ENCODE peak calls at places on chromosomes 6 and 20, in five cellular contexts. E is body of pancreas, W is Peyer's patch, A is transverse colon, T is IMR-90. X is an unnamed sample.

GRCh38 chr6:166415306-166415705 is 32.6 kb upstream of the MPC1 start:
- DNase-seq in A (peak), T (no peak), W (no peak), E (no peak), X (no peak)

GRCh38 chr6:142885182-142885867 is 59.7 kb downstream of the HIVEP2 start:
- DNase-seq in T (peak), A (peak), W (no peak), E (peak), X (no peak)

GRCh38 chr6:116374586-116374985 is 3.8 kb downstream of the DSE start:
- DNase-seq in A (no peak), T (no peak), E (no peak), W (no peak), X (no peak)

GRCh38 chr6:33320315-33321181 is 3.0 kb upstream of the ZBTB22 start:
- DNase-seq in E (peak), T (peak), W (no peak), A (peak), X (peak)

GRCh38 chr6:157995458-157995857 is 13.8 kb downstream of the SYNJ2 start:
- DNase-seq in T (no peak), W (no peak), E (no peak), A (no peak), X (no peak)

GRCh38 chr6:2275207-2275891 is 29.9 kb upstream of the GMDS start:
- DNase-seq in E (no peak), A (no peak), T (peak), W (no peak), X (no peak)

GRCh38 chr6:33160728-33161323 is 31.4 kb downstream of the COL11A2 start:
- DNase-seq in W (peak), A (peak), T (peak), E (no peak), X (peak)

GRCh38 chr6:43768983-43769525 is 957 bp upstream of the VEGFA start:
- DNase-seq in W (no peak), A (no peak), E (no peak), T (peak), X (peak)

GRCh38 chr20:57996465-57996864 is 232.0 kb downstream of the ANKRD60 start:
- DNase-seq in E (no peak), T (no peak), W (peak), A (no peak), X (no peak)

GRCh38 chr6:75143186-75143585 is 62.7 kb downstream of the COL12A1 start:
- DNase-seq in E (no peak), T (peak), A (no peak), W (no peak), X (no peak)

GRCh38 chr6:166402582-166403277 is 20.0 kb upstream of the MPC1 start:
- DNase-seq in T (peak), E (no peak), A (no peak), W (no peak), X (no peak)

GRCh38 chr20:45779011-45779915 is 12.4 kb downstream of the WFDC3 start:
- DNase-seq in W (peak), E (peak), A (peak), T (peak), X (peak)

GRCh38 chr6:4369616-4370015 is 234.2 kb upstream of the ECI2 start:
- DNase-seq in A (no peak), T (peak), E (no peak), W (no peak), X (peak)

GRCh38 chr6:126600258-126600916 is 260.5 kb downstream of the CENPW start:
- DNase-seq in A (no peak), T (peak), E (no peak), W (no peak), X (no peak)

GRCh38 chr6:47004458-47004857 is 37.7 kb downstream of the ADGRF1 start:
- DNase-seq in E (no peak), T (no peak), W (no peak), A (no peak), X (no peak)

GRCh38 chr6:142735182-142735581 is 209.8 kb downstream of the HIVEP2 start:
- DNase-seq in T (peak), W (no peak), A (no peak), E (no peak), X (no peak)

GRCh38 chr20:62642666-62643520 is 590 bp downstream of the SLCO4A1 start:
- DNase-seq in A (peak), T (peak), W (peak), E (peak), X (no peak)

GRCh38 chr6:131631625-131632284 is 3.7 kb upstream of the MED23 start:
- DNase-seq in A (no peak), W (no peak), T (no peak), E (no peak), X (no peak)

GRCh38 chr6:31354788-31355539 is 2.0 kb downstream of the HLA-B start:
- DNase-seq in A (no peak), T (no peak), E (no peak), W (no peak), X (no peak)

GRCh38 chr6:83812595-83812994 is 40.6 kb upstream of the RIPPLY2 start:
- DNase-seq in A (no peak), W (no peak), E (no peak), T (no peak), X (no peak)

GRCh38 chr6:149317656-149318571 is at the start of gene TAB2:
- DNase-seq in E (peak), T (no peak), W (no peak), A (peak), X (peak)

GRCh38 chr20:33099842-33100538 is 20.5 kb downstream of the BPIFB4 start:
- DNase-seq in W (no peak), A (no peak), T (no peak), E (no peak), X (no peak)

GRCh38 chr20:38227578-38228360 is 32.8 kb downstream of the KIAA1755 start:
- DNase-seq in E (no peak), T (no peak), W (no peak), A (no peak), X (no peak)

GRCh38 chr6:167090171-167090570 is 32.7 kb upstream of the CCR6 start:
- DNase-seq in A (no peak), W (no peak), T (no peak), E (no peak), X (no peak)

GRCh38 chr20:59010995-59011873 is 4.2 kb upstream of the CTSZ start:
- DNase-seq in E (no peak), W (peak), A (no peak), T (peak), X (peak)

GRCh38 chr20:45365444-45365970 is 2.6 kb downstream of the SYS1 start:
- DNase-seq in T (no peak), W (no peak), A (no peak), E (no peak), X (no peak)

GRCh38 chr6:5464096-5464885 is 203.0 kb downstream of the FARS2 start:
- DNase-seq in E (no peak), A (no peak), T (peak), W (no peak), X (no peak)

GRCh38 chr6:144690659-144691058 is 405.5 kb downstream of the UTRN start:
- DNase-seq in A (no peak), T (no peak), W (no peak), E (no peak), X (no peak)

GRCh38 chr6:155085582-155086253 is 90.6 kb downstream of the TIAM2 start:
- DNase-seq in T (peak), E (peak), W (no peak), A (no peak), X (no peak)

GRCh38 chr6:113763883-113764282 is 93.3 kb upstream of the MARCKS start:
- DNase-seq in T (peak), E (no peak), A (no peak), W (no peak), X (no peak)

GRCh38 chr20:33992145-33992922 is 1.4 kb upstream of the RALY start:
- DNase-seq in W (no peak), E (no peak), A (no peak), T (peak), X (no peak)

GRCh38 chr6:20476501-20477043 is 57.7 kb upstream of the CDKAL1 start:
- DNase-seq in T (no peak), A (no peak), W (peak), E (no peak), X (no peak)

GRCh38 chr6:35920793-35921732 is at the start of gene SRPK1:
- DNase-seq in W (peak), E (peak), T (peak), A (peak), X (peak)
- TF ChIP-seq POLR2A in W (peak), E (peak), T (peak), A (peak), X (peak)

GRCh38 chr6:90412538-90413369 is 116.1 kb upstream of the BACH2 start:
- DNase-seq in T (no peak), W (no peak), E (no peak), A (no peak), X (no peak)

GRCh38 chr6:90415178-90415577 is 118.5 kb upstream of the BACH2 start:
- DNase-seq in T (no peak), A (no peak), W (no peak), E (no peak), X (no peak)

GRCh38 chr6:90414352-90414751 is 117.7 kb upstream of the BACH2 start:
- DNase-seq in T (no peak), E (no peak), A (no peak), W (no peak), X (no peak)

GRCh38 chr6:90413867-90414266 is 117.2 kb upstream of the BACH2 start:
- DNase-seq in A (peak), E (no peak), T (peak), W (no peak), X (peak)

GRCh38 chr6:90413396-90413795 is 116.8 kb upstream of the BACH2 start:
- DNase-seq in A (no peak), E (no peak), W (no peak), T (no peak), X (no peak)
- H3K4me3 ChIP-seq in A (peak), E (no peak), W (peak), T (peak), X (peak)

GRCh38 chr6:26045046-26045938 is 41.9 kb upstream of the HFE start:
- DNase-seq in E (peak), A (peak), W (peak), T (peak), X (peak)
- TF ChIP-seq POLR2A in E (peak), A (peak), W (peak), T (peak), X (peak)

DNA sequence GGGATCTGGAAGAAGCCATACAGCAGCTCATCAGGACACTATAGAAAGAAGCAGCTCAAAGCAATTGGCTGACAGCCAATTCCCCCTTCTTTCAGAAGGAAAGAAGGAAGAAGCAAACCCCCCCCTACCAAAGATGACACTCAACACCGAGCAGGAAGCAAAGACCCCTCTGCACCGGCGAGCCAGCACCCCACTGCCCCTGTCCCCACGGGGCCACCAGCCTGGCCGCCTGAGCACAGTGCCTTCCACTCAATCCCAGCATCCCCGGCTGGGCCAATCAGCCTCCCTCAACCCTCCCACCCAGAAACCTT is 1.2 kb downstream of the REM1 start:
- DNase-seq in E (no peak), A (no peak), T (no peak), W (no peak), X (no peak)
- H3K4me3 ChIP-seq in E (no peak), A (no peak), T (no peak), W (peak), X (peak)

DNA sequence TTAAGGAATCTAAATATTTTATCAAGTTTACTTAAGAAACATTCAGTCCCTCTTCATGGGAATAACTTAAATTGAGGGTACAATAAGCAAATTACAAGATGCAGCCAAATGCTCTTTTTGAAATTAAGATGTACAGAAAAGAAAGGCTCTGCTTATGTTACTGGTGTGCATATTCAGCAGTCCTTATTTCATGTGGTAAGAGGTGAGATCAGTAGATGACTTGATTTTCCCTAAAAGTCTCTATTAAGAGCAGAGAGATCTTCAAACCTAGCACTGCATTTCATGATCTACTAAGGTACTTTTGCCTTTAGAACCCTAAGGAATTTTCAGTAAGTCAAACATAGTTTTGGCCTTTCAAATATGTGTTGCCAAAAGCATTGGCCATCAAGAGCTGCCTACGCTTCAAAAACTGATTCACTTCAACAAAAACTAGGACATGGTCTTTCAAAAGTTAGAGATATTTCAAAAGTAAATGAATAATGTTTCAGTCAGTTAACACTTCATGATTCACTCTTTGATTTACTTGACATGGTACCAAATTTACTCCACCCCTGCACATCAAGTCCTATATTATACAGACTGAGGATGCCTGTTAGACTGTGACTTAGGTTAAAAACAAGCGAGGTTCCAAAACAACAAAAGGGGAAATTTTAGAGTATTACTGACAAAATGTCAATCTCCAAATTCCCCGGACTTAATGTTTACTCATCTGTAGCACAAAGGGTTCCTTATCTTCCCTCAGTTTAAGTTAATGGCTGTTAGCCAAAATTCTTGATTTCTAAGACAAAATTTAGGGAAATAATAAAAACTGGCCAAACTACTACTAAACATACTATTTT is 19.2 kb downstream of the C6orf62 start:
- DNase-seq in E (no peak), T (no peak), A (no peak), W (no peak), X (no peak)
- TF ChIP-seq POLR2A in E (no peak), T (no peak), A (no peak), W (no peak), X (no peak)

GRCh38 chr6:37650071-37650481 is 47.6 kb downstream of the MDGA1 start:
- DNase-seq in T (no peak), A (no peak), W (no peak), E (peak), X (no peak)
- H3K4me3 ChIP-seq in T (no peak), A (no peak), W (no peak), E (no peak), X (no peak)

GRCh38 chr6:25085761-25086160 is 150.0 kb upstream of the RIPOR2 start:
- DNase-seq in W (no peak), T (no peak), A (no peak), E (no peak), X (no peak)
- TF ChIP-seq POLR2A in W (no peak), T (no peak), A (no peak), E (no peak), X (no peak)

GRCh38 chr20:17345321-17345720 is 118.5 kb downstream of the PCSK2 start:
- DNase-seq in A (no peak), E (no peak), W (no peak), T (no peak), X (no peak)

GRCh38 chr20:17344775-17345174 is 117.9 kb downstream of the PCSK2 start:
- DNase-seq in E (no peak), A (no peak), W (no peak), T (no peak), X (no peak)

GRCh38 chr20:17343631-17344447 is 117.0 kb downstream of the PCSK2 start:
- DNase-seq in W (no peak), A (no peak), E (no peak), T (no peak), X (no peak)

GRCh38 chr20:17339000-17339399 is 112.2 kb downstream of the PCSK2 start:
- DNase-seq in A (no peak), E (no peak), W (no peak), T (no peak), X (no peak)

DNA sequence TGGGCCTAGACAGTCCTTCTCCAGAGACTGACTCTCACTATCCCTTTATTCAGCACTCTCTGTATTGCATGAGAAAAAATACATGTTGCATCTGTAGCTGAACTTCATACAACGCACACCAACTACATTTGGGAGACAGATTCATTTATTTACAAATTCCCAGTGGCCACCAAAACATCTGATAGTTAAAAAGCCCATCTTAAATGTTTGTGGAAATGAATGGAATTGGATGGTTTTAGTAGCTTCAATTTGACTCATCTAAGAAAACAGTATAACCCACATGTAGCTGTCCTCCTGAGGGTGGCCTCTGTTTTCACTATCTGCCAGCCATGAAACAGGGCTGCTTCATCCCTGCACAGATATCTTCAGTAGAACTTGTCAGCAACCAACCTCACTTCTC is 116.3 kb downstream of the PCSK2 start:
- DNase-seq in A (no peak), W (no peak), T (no peak), E (no peak), X (no peak)
- H3K4me3 ChIP-seq in A (no peak), W (no peak), T (no peak), E (no peak), X (no peak)

GRCh38 chr6:411402-412145 is 20.0 kb downstream of the IRF4 start:
- DNase-seq in A (no peak), T (no peak), W (no peak), E (no peak), X (no peak)

GRCh38 chr6:408148-408547 is 16.6 kb downstream of the IRF4 start:
- DNase-seq in E (no peak), W (no peak), T (no peak), A (no peak), X (no peak)

GRCh38 chr6:409370-409972 is 17.9 kb downstream of the IRF4 start:
- DNase-seq in W (no peak), E (no peak), T (no peak), A (no peak), X (no peak)

GRCh38 chr6:410555-411395 is 19.2 kb downstream of the IRF4 start:
- DNase-seq in A (no peak), T (no peak), W (no peak), E (no peak), X (no peak)

GRCh38 chr6:408599-409102 is 17.1 kb downstream of the IRF4 start:
- DNase-seq in W (no peak), E (peak), A (no peak), T (peak), X (no peak)
- TF ChIP-seq POLR2A in W (no peak), E (no peak), A (no peak), T (no peak), X (no peak)

X was measured in heart left ventricle.